ENCODE peak calls at places on chromosomes 5 and 9, in seven cellular contexts. T is effector CD4-positive, alpha-beta T cell; D is astrocyte of the spinal cord; R is foreskin fibroblast; W is fibroblast of mammary gland; Y is amniotic epithelial cell; S is tibial artery. Z is an unnamed sample.

GRCh38 chr5:138960145-138960692 is 85.1 kb upstream of the LRRTM2 start:
- DNase-seq in T (no peak), D (no peak), R (no peak), W (no peak), Y (no peak), S (peak), Z (no peak)

GRCh38 chr9:108478871-108479332 is 376.9 kb downstream of the ACTL7B start:
- DNase-seq in T (no peak), D (peak), R (peak), W (peak), Y (peak), S (no peak), Z (no peak)

GRCh38 chr5:149367249-149367971 is 9.6 kb downstream of the PCYOX1L start:
- DNase-seq in T (peak), D (peak), R (peak), W (peak), Y (peak), S (no peak), Z (peak)

GRCh38 chr9:71876106-71876505 is 34.9 kb downstream of the ABHD17B start:
- DNase-seq in T (no peak), D (no peak), R (no peak), W (no peak), Y (no peak), S (no peak), Z (no peak)

GRCh38 chr9:121607434-121608248 is 43.8 kb upstream of the DAB2IP start:
- DNase-seq in T (no peak), D (no peak), R (peak), W (peak), Y (peak), S (no peak), Z (no peak)

GRCh38 chr5:134964359-134965270 is 3.1 kb upstream of the CATSPER3 start:
- DNase-seq in T (no peak), D (no peak), R (no peak), W (no peak), Y (no peak), S (no peak), Z (no peak)

GRCh38 chr5:180360078-180360957 is 7.2 kb upstream of the GFPT2 start:
- DNase-seq in T (no peak), D (no peak), R (no peak), W (no peak), Y (no peak), S (no peak), Z (no peak)

GRCh38 chr5:42252306-42252705 is 170.9 kb upstream of the GHR start:
- DNase-seq in T (no peak), D (no peak), R (no peak), W (no peak), Y (no peak), S (no peak), Z (no peak)

GRCh38 chr5:3595102-3595961 is at the start of gene IRX1:
- DNase-seq in T (no peak), D (peak), R (peak), W (peak), Y (no peak), S (no peak), Z (no peak)

GRCh38 chr9:125743687-125744428 is 3.3 kb upstream of the PBX3 start:
- DNase-seq in T (no peak), D (no peak), R (peak), W (peak), Y (no peak), S (no peak), Z (no peak)

GRCh38 chr5:11955386-11955785 is 51.1 kb upstream of the CTNND2 start:
- DNase-seq in T (no peak), D (peak), R (no peak), W (peak), Y (no peak), S (no peak), Z (no peak)

GRCh38 chr9:129446828-129447550 is 173.9 kb downstream of the C9orf50 start:
- DNase-seq in T (no peak), D (no peak), R (no peak), W (peak), Y (peak), S (no peak), Z (no peak)

GRCh38 chr5:124641154-124641792 is 105.2 kb downstream of the ZNF608 start:
- DNase-seq in T (no peak), D (no peak), R (no peak), W (no peak), Y (no peak), S (no peak), Z (no peak)

GRCh38 chr5:79547429-79547822 is 33.5 kb upstream of the HOMER1 start:
- DNase-seq in T (no peak), D (no peak), R (no peak), W (no peak), Y (no peak), S (no peak), Z (no peak)

GRCh38 chr9:36144322-36145206 is 8.0 kb downstream of the GLIPR2 start:
- DNase-seq in T (no peak), D (no peak), R (no peak), W (no peak), Y (no peak), S (no peak), Z (peak)

GRCh38 chr9:36164989-36165388 is 4.2 kb upstream of the CCIN start:
- DNase-seq in T (no peak), D (no peak), R (no peak), W (no peak), Y (no peak), S (no peak), Z (no peak)

GRCh38 chr5:102511666-102512065 is 12.9 kb upstream of the SLCO6A1 start:
- DNase-seq in T (no peak), D (peak), R (peak), W (peak), Y (peak), S (no peak), Z (no peak)

GRCh38 chr5:14174235-14174636 is 31.1 kb downstream of the TRIO start:
- DNase-seq in T (no peak), D (no peak), R (no peak), W (no peak), Y (peak), S (no peak), Z (no peak)

GRCh38 chr9:71910602-71911060 is 362 bp downstream of the ABHD17B start:
- DNase-seq in T (no peak), D (no peak), R (no peak), W (no peak), Y (no peak), S (peak), Z (no peak)

GRCh38 chr5:14503017-14503680 is 78.4 kb upstream of the OTULINL start:
- DNase-seq in T (no peak), D (no peak), R (no peak), W (peak), Y (no peak), S (no peak), Z (no peak)

GRCh38 chr9:23825700-23826099 is 340 bp downstream of the ELAVL2 start:
- DNase-seq in T (no peak), D (peak), R (peak), W (peak), Y (peak), S (no peak), Z (no peak)

GRCh38 chr5:91101777-91102379 is 281.2 kb downstream of the ARRDC3 start:
- DNase-seq in T (peak), D (peak), R (peak), W (peak), Y (peak), S (peak), Z (peak)

GRCh38 chr5:27523629-27524028 is 485.2 kb upstream of the CDH9 start:
- DNase-seq in T (no peak), D (no peak), R (no peak), W (no peak), Y (no peak), S (no peak), Z (no peak)

GRCh38 chr5:109482748-109483147 is 73.0 kb upstream of the PJA2 start:
- DNase-seq in T (no peak), D (no peak), R (no peak), W (no peak), Y (no peak), S (no peak), Z (no peak)

GRCh38 chr5:90408571-90409317 is 812 bp downstream of the CETN3 start:
- DNase-seq in T (no peak), D (no peak), R (no peak), W (no peak), Y (no peak), S (no peak), Z (no peak)

GRCh38 chr5:138641547-138642298 is 66.5 kb upstream of the HSPA9 start:
- DNase-seq in T (peak), D (peak), R (peak), W (peak), Y (peak), S (peak), Z (peak)

GRCh38 chr9:89038354-89039091 is 47.3 kb downstream of the S1PR3 start:
- DNase-seq in T (no peak), D (peak), R (peak), W (peak), Y (peak), S (peak), Z (no peak)

GRCh38 chr5:75856056-75856455 is 138.8 kb upstream of the POC5 start:
- DNase-seq in T (no peak), D (no peak), R (no peak), W (no peak), Y (no peak), S (no peak), Z (no peak)

GRCh38 chr5:124741711-124742496 is 4.5 kb downstream of the ZNF608 start:
- DNase-seq in T (no peak), D (peak), R (peak), W (peak), Y (peak), S (no peak), Z (no peak)

GRCh38 chr9:97763884-97764283 is 66.7 kb upstream of the XPA start:
- DNase-seq in T (no peak), D (no peak), R (no peak), W (no peak), Y (no peak), S (no peak), Z (no peak)

GRCh38 chr5:669111-669841 is 23.9 kb downstream of the TPPP start:
- DNase-seq in T (no peak), D (no peak), R (no peak), W (no peak), Y (peak), S (no peak), Z (no peak)

GRCh38 chr5:45686620-45687019 is 9.6 kb downstream of the HCN1 start:
- DNase-seq in T (no peak), D (no peak), R (no peak), W (no peak), Y (no peak), S (no peak), Z (no peak)

GRCh38 chr5:173452098-173452497 is 123.9 kb upstream of the STC2 start:
- DNase-seq in T (no peak), D (no peak), R (peak), W (peak), Y (peak), S (peak), Z (no peak)

GRCh38 chr5:96509721-96510383 is 76.8 kb upstream of the PCSK1 start:
- DNase-seq in T (no peak), D (peak), R (peak), W (peak), Y (peak), S (no peak), Z (no peak)

GRCh38 chr5:39102684-39103155 is 28.5 kb upstream of the RICTOR start:
- DNase-seq in T (no peak), D (no peak), R (peak), W (peak), Y (peak), S (no peak), Z (no peak)

GRCh38 chr5:54756796-54757402 is 228.5 kb downstream of the ESM1 start:
- DNase-seq in T (no peak), D (no peak), R (peak), W (peak), Y (no peak), S (no peak), Z (no peak)

GRCh38 chr5:61823796-61824195 is 482.2 kb upstream of the KIF2A start:
- DNase-seq in T (no peak), D (no peak), R (no peak), W (no peak), Y (no peak), S (no peak), Z (no peak)

GRCh38 chr5:98365126-98365525 is 408.3 kb upstream of the RGMB start:
- DNase-seq in T (no peak), D (no peak), R (peak), W (no peak), Y (no peak), S (no peak), Z (no peak)

GRCh38 chr5:132458651-132459030 is 31.9 kb downstream of the IRF1 start:
- DNase-seq in T (no peak), D (peak), R (peak), W (peak), Y (peak), S (no peak), Z (no peak)